ENCODE peak calls at places on chromosome 17, in eight cellular contexts. U is osteocyte, F is GM06990, I is neural progenitor cell, T is body of pancreas, K is tibial nerve, M is fibroblast of the aortic adventitia, V is mucosa of descending colon. E is an unnamed sample.

GRCh38 chr17:3730881-3731429 is 7.3 kb downstream of the HASPIN start:
- DNase-seq in U (no peak), F (no peak), I (no peak), T (no peak), K (no peak), M (peak), V (no peak), E (peak)

GRCh38 chr17:78416311-78416711 is 37.9 kb downstream of the PGS1 start:
- DNase-seq in U (no peak), F (no peak), I (no peak), T (no peak), K (no peak), M (no peak), V (no peak), E (no peak)

GRCh38 chr17:77395609-77396008 is 254.8 kb downstream of the SEC14L1 start:
- DNase-seq in U (no peak), F (no peak), I (no peak), T (no peak), K (no peak), M (no peak), V (no peak), E (no peak)

GRCh38 chr17:15213381-15214087 is 51.6 kb downstream of the PMP22 start:
- DNase-seq in U (no peak), F (no peak), I (peak), T (no peak), K (no peak), M (peak), V (no peak), E (no peak)

GRCh38 chr17:71237903-71238538 is 882.8 kb upstream of the SOX9 start:
- DNase-seq in U (no peak), F (no peak), I (no peak), T (no peak), K (no peak), M (peak), V (no peak), E (peak)

GRCh38 chr17:32514587-32514986 is 27.8 kb downstream of the CDK5R1 start:
- DNase-seq in U (no peak), F (no peak), I (no peak), T (no peak), K (no peak), M (no peak), V (no peak), E (no peak)

GRCh38 chr17:80243526-80244433 is 16.9 kb upstream of the RNF213 start:
- DNase-seq in U (no peak), F (no peak), I (no peak), T (no peak), K (no peak), M (no peak), V (peak), E (no peak)

GRCh38 chr17:50918933-50919296 is 52.8 kb upstream of the TOB1 start:
- DNase-seq in U (no peak), F (no peak), I (no peak), T (no peak), K (no peak), M (no peak), V (peak), E (peak)

GRCh38 chr17:3260600-3260999 is 37.6 kb downstream of the OR3A1 start:
- DNase-seq in U (no peak), F (no peak), I (no peak), T (no peak), K (no peak), M (no peak), V (no peak), E (no peak)

DNA sequence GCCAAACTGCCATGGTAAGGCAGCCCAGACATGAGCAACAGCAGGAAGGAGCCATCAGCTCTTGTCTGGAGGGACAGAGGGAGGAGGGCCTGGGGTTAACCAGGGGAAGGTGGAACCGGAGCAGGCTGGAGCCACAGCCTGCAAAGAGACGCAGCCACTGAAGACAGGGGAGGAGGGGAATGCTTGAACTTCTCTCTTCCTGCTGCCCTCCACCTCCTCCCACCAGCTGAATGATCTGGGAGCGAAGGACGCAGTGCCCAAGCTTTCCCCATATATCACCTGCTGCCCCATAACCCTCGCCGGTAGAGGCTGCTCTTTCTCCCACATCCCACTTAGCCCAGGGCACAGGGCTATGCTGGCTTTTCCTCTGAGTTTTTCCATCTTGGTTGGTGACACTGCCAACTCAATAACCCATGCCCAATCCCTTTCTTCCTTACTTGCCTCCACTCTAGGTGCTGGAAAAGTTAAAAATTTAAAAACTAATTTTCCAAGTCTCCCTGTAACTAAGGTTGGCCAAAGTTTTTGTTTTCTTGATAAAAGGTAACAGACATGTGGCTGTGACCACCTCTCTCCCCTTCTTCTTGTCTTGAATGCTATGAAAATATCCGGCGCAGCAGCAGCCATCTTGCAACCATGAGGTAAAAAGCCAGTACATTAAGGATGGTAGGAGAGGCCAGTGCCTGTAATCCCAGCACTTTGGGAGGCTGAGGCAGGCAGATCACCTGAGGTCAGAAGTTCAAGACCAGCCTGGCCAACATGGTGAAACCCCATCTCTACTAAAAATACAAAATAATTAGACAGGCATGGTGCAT is 21.8 kb upstream of the CACNG4 start:
- DNase-seq in U (no peak), F (no peak), I (no peak), T (no peak), K (no peak), M (no peak), V (no peak), E (no peak)
- TF ChIP-seq CTCF in U (no peak), F (no peak), I (no peak), T (no peak), K (no peak), M (no peak), V (no peak), E (no peak)

DNA sequence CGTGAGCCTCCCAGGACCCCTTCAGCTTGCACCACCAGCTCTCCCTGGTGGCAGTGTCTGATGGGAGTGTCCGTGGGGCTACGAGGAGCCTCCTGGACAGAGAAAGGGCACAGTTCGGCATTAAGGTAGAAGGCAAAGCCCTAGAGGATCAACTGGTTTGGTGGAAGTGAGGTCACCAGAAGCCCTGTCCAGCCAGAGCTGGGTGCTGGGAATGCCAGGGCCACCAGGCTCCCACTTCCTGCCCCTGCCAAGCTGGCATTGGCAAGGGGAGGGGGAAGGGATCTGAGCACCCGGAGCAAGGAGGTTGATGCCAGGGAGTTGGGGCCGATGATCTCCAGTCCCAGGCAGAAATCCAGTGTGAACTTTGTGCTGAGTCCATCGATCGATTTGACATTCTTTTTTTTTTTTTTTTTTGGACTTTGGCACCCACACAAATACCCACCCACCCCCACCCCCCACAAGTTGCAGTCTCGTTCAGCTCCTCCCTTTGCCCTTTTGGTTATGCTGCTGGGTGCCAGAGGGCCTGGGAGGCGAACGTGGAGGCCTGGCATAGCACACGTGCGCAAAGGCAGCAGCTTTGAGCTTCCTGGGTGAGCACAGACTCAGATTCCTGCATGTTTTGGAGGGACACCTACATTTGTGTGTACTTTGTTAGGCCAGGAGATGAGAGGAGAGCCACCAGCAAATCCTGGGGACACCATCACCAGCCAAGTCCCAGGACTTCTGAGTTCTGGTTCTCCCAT is 2.1 kb downstream of the NHERF1 start:
- DNase-seq in U (no peak), F (no peak), I (no peak), T (peak), K (no peak), M (no peak), V (no peak), E (no peak)
- TF ChIP-seq CTCF in U (no peak), F (no peak), I (no peak), T (no peak), K (no peak), M (no peak), V (no peak), E (no peak)

DNA sequence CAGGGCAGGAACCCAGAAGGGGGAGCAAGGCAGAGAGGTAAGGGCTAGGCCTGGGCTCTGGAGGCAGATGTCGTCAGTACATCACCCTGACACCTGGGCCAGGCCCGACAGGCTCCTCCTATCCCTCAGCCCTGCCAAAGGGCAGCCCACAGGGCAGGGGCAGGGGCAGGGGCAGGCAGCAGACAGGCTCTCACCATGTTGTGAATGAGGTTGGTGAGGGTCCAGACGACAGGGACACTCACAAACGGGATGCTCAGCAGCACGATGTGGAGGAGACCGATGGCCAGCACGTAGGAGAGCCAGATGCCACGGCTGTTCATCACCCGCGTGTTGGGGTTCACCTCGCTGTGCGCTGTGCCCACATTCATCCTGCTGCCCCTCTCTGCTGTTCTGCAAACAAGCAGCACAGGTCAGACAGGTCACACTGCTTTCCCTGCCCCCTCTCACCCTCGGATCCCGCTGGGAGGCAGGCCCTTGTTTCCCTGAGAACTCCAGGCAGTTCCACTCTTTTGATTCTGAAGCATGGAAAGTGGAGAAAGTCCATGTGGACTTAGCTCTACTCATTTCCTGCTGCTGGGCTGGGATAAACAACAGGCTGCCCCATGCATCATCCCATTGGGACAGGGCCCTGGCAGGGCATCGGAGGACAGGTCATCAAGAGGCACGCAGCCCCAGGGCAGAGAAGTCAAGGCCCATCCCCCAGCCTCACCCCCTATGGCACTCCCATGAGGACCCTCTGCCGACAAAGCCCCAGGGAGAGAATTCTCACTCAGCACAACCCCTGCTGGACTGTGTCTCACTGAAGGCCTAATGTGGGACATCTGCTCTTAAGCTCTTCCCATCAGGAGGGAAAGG is 3.3 kb downstream of the ORMDL3 start:
- DNase-seq in U (no peak), F (no peak), I (peak), T (no peak), K (no peak), M (peak), V (no peak), E (no peak)
- TF ChIP-seq CTCF in U (peak), F (peak), I (peak), T (no peak), K (no peak), M (peak), V (no peak), E (peak)

GRCh38 chr17:1399366-1399678 is 700 bp downstream of the YWHAE start:
- DNase-seq in U (no peak), F (no peak), I (no peak), T (peak), K (no peak), M (no peak), V (no peak), E (no peak)

GRCh38 chr17:1398900-1399299 is 1.1 kb downstream of the YWHAE start:
- DNase-seq in U (no peak), F (no peak), I (peak), T (peak), K (peak), M (peak), V (no peak), E (peak)

GRCh38 chr17:1398028-1398427 is 2.0 kb downstream of the YWHAE start:
- DNase-seq in U (no peak), F (no peak), I (no peak), T (no peak), K (no peak), M (peak), V (no peak), E (no peak)

GRCh38 chr17:1399679-1400512 is at the start of gene YWHAE:
- DNase-seq in U (peak), F (peak), I (peak), T (peak), K (peak), M (peak), V (peak), E (peak)

GRCh38 chr17:1402268-1402598 is 2.2 kb upstream of the YWHAE start:
- DNase-seq in U (no peak), F (no peak), I (no peak), T (no peak), K (no peak), M (no peak), V (no peak), E (no peak)
- TF ChIP-seq CTCF in U (no peak), F (no peak), I (no peak), T (no peak), K (no peak), M (no peak), V (no peak), E (no peak)

GRCh38 chr17:42929497-42929844 is 28.9 kb downstream of the G6PC1 start:
- DNase-seq in U (no peak), F (no peak), I (no peak), T (no peak), K (no peak), M (no peak), V (no peak), E (no peak)

GRCh38 chr17:42924891-42925290 is 24.3 kb downstream of the G6PC1 start:
- DNase-seq in U (no peak), F (no peak), I (no peak), T (no peak), K (no peak), M (no peak), V (no peak), E (no peak)

GRCh38 chr17:42928714-42929496 is 28.3 kb downstream of the G6PC1 start:
- DNase-seq in U (no peak), F (peak), I (peak), T (peak), K (peak), M (peak), V (no peak), E (peak)
- TF ChIP-seq CTCF in U (peak), F (peak), I (peak), T (peak), K (peak), M (peak), V (peak), E (peak)

GRCh38 chr17:40412880-40413279 is 4.8 kb downstream of the TOP2A start:
- DNase-seq in U (no peak), F (no peak), I (no peak), T (no peak), K (no peak), M (no peak), V (no peak), E (no peak)

GRCh38 chr17:40416671-40417070 is 1.0 kb downstream of the TOP2A start:
- DNase-seq in U (no peak), F (no peak), I (no peak), T (no peak), K (no peak), M (no peak), V (no peak), E (no peak)

GRCh38 chr17:40417609-40418427 is at the start of gene TOP2A:
- DNase-seq in U (peak), F (peak), I (peak), T (peak), K (peak), M (peak), V (peak), E (peak)

GRCh38 chr17:40417258-40417608 is 463 bp downstream of the TOP2A start:
- DNase-seq in U (no peak), F (no peak), I (peak), T (no peak), K (no peak), M (no peak), V (no peak), E (peak)

GRCh38 chr17:40415390-40415789 is 2.3 kb downstream of the TOP2A start:
- DNase-seq in U (no peak), F (no peak), I (peak), T (no peak), K (no peak), M (peak), V (no peak), E (peak)
- TF ChIP-seq CTCF in U (peak), F (peak), I (peak), T (peak), K (peak), M (peak), V (peak), E (peak)

GRCh38 chr17:82615084-82616020 is 32.9 kb downstream of the WDR45B start:
- DNase-seq in U (no peak), F (no peak), I (peak), T (no peak), K (no peak), M (no peak), V (no peak), E (no peak)
- TF ChIP-seq CTCF in U (no peak), F (no peak), I (peak), T (no peak), K (no peak), M (no peak), V (no peak), E (no peak)